ENCODE peak calls at places on chromosomes 13 and 19, in eight cellular contexts. One of them, this sample, is unnamed.

GRCh38 chr19:31352782-31353651 is 3.8 kb upstream of the TSHZ3 start:
- DNase-seq in kidney glomerular epithelial cell: no peak
- DNase-seq in mucosa of descending colon: no peak
- DNase-seq in aorta: no peak
- DNase-seq in fibroblast of lung: peak
- DNase-seq in EL: no peak
- DNase-seq in adrenal gland: no peak
- DNase-seq in dorsolateral prefrontal cortex: no peak
- DNase-seq in this sample: no peak

GRCh38 chr13:44231786-44232516 is 141.7 kb upstream of the SERP2 start:
- DNase-seq in adrenal gland: peak
- DNase-seq in EL: peak
- DNase-seq in aorta: peak
- DNase-seq in kidney glomerular epithelial cell: peak
- DNase-seq in dorsolateral prefrontal cortex: no peak
- DNase-seq in fibroblast of lung: peak
- DNase-seq in mucosa of descending colon: peak
- DNase-seq in this sample: no peak

GRCh38 chr13:51221674-51222509 is at the start of gene FAM124A:
- DNase-seq in mucosa of descending colon: no peak
- DNase-seq in dorsolateral prefrontal cortex: peak
- DNase-seq in adrenal gland: peak
- DNase-seq in fibroblast of lung: peak
- DNase-seq in EL: peak
- DNase-seq in aorta: peak
- DNase-seq in kidney glomerular epithelial cell: peak
- DNase-seq in this sample: peak

GRCh38 chr19:3908266-3909054 is 24.4 kb upstream of the NMRK2 start:
- DNase-seq in EL: no peak
- DNase-seq in kidney glomerular epithelial cell: no peak
- DNase-seq in aorta: no peak
- DNase-seq in adrenal gland: no peak
- DNase-seq in fibroblast of lung: no peak
- DNase-seq in dorsolateral prefrontal cortex: no peak
- DNase-seq in mucosa of descending colon: no peak
- DNase-seq in this sample: no peak

GRCh38 chr19:38139122-38139521 is 84.9 kb downstream of the DPF1 start:
- DNase-seq in fibroblast of lung: no peak
- DNase-seq in EL: no peak
- DNase-seq in aorta: no peak
- DNase-seq in mucosa of descending colon: no peak
- DNase-seq in adrenal gland: no peak
- DNase-seq in kidney glomerular epithelial cell: no peak
- DNase-seq in dorsolateral prefrontal cortex: no peak
- DNase-seq in this sample: no peak

GRCh38 chr19:6707011-6707657 is 13.3 kb downstream of the C3 start:
- DNase-seq in kidney glomerular epithelial cell: no peak
- DNase-seq in adrenal gland: no peak
- DNase-seq in fibroblast of lung: no peak
- DNase-seq in mucosa of descending colon: peak
- DNase-seq in dorsolateral prefrontal cortex: no peak
- DNase-seq in EL: no peak
- DNase-seq in aorta: peak
- DNase-seq in this sample: no peak

GRCh38 chr19:45156751-45157150 is 4.0 kb downstream of the NKPD1 start:
- DNase-seq in EL: no peak
- DNase-seq in adrenal gland: no peak
- DNase-seq in mucosa of descending colon: no peak
- DNase-seq in fibroblast of lung: no peak
- DNase-seq in kidney glomerular epithelial cell: no peak
- DNase-seq in dorsolateral prefrontal cortex: no peak
- DNase-seq in aorta: no peak
- DNase-seq in this sample: no peak

GRCh38 chr19:41872775-41873647 is 4.1 kb upstream of the CD79A start:
- DNase-seq in dorsolateral prefrontal cortex: peak
- DNase-seq in adrenal gland: peak
- DNase-seq in aorta: peak
- DNase-seq in fibroblast of lung: peak
- DNase-seq in kidney glomerular epithelial cell: peak
- DNase-seq in mucosa of descending colon: peak
- DNase-seq in EL: peak
- DNase-seq in this sample: peak

GRCh38 chr19:4913996-4914735 is 4.9 kb downstream of the UHRF1 start:
- DNase-seq in kidney glomerular epithelial cell: no peak
- DNase-seq in aorta: no peak
- DNase-seq in adrenal gland: no peak
- DNase-seq in dorsolateral prefrontal cortex: no peak
- DNase-seq in EL: peak
- DNase-seq in mucosa of descending colon: no peak
- DNase-seq in fibroblast of lung: peak
- DNase-seq in this sample: no peak

GRCh38 chr19:14459703-14460102 is 15.5 kb downstream of the PTGER1 start:
- DNase-seq in fibroblast of lung: no peak
- DNase-seq in aorta: no peak
- DNase-seq in mucosa of descending colon: no peak
- DNase-seq in dorsolateral prefrontal cortex: no peak
- DNase-seq in kidney glomerular epithelial cell: no peak
- DNase-seq in EL: no peak
- DNase-seq in adrenal gland: no peak
- DNase-seq in this sample: no peak

GRCh38 chr19:35084078-35084762 is 31.4 kb upstream of the FXYD3 start:
- DNase-seq in adrenal gland: no peak
- DNase-seq in EL: no peak
- DNase-seq in fibroblast of lung: no peak
- DNase-seq in dorsolateral prefrontal cortex: no peak
- DNase-seq in kidney glomerular epithelial cell: no peak
- DNase-seq in mucosa of descending colon: no peak
- DNase-seq in aorta: no peak
- DNase-seq in this sample: no peak

GRCh38 chr19:41937525-41937924 is 9.3 kb upstream of the ERFL start:
- DNase-seq in mucosa of descending colon: peak
- DNase-seq in aorta: no peak
- DNase-seq in kidney glomerular epithelial cell: no peak
- DNase-seq in adrenal gland: no peak
- DNase-seq in fibroblast of lung: no peak
- DNase-seq in dorsolateral prefrontal cortex: no peak
- DNase-seq in EL: no peak
- DNase-seq in this sample: no peak

GRCh38 chr19:2523630-2524311 is 47.8 kb downstream of the GADD45B start:
- DNase-seq in fibroblast of lung: no peak
- DNase-seq in EL: peak
- DNase-seq in aorta: peak
- DNase-seq in mucosa of descending colon: no peak
- DNase-seq in kidney glomerular epithelial cell: peak
- DNase-seq in adrenal gland: no peak
- DNase-seq in dorsolateral prefrontal cortex: no peak
- DNase-seq in this sample: no peak

GRCh38 chr13:49220035-49220855 is at the start of gene MLNR:
- DNase-seq in kidney glomerular epithelial cell: no peak
- DNase-seq in fibroblast of lung: peak
- DNase-seq in mucosa of descending colon: peak
- DNase-seq in dorsolateral prefrontal cortex: no peak
- DNase-seq in EL: no peak
- DNase-seq in aorta: no peak
- DNase-seq in adrenal gland: peak
- DNase-seq in this sample: peak

GRCh38 chr19:14059093-14059480 is 2.8 kb downstream of the PALM3 start:
- DNase-seq in EL: no peak
- DNase-seq in adrenal gland: no peak
- DNase-seq in dorsolateral prefrontal cortex: no peak
- DNase-seq in mucosa of descending colon: no peak
- DNase-seq in kidney glomerular epithelial cell: no peak
- DNase-seq in fibroblast of lung: no peak
- DNase-seq in aorta: no peak
- DNase-seq in this sample: no peak

GRCh38 chr19:18421371-18421959 is 2.3 kb downstream of the SSBP4 start:
- DNase-seq in adrenal gland: peak
- DNase-seq in aorta: peak
- DNase-seq in fibroblast of lung: no peak
- DNase-seq in kidney glomerular epithelial cell: no peak
- DNase-seq in EL: no peak
- DNase-seq in mucosa of descending colon: peak
- DNase-seq in dorsolateral prefrontal cortex: no peak
- DNase-seq in this sample: no peak

GRCh38 chr19:39951686-39952085 is 17.3 kb upstream of the FCGBP start:
- DNase-seq in EL: peak
- DNase-seq in mucosa of descending colon: no peak
- DNase-seq in kidney glomerular epithelial cell: peak
- DNase-seq in fibroblast of lung: peak
- DNase-seq in adrenal gland: peak
- DNase-seq in dorsolateral prefrontal cortex: no peak
- DNase-seq in aorta: no peak
- DNase-seq in this sample: no peak

GRCh38 chr19:22144394-22144793 is 52.4 kb downstream of the ZNF676 start:
- DNase-seq in fibroblast of lung: peak
- DNase-seq in mucosa of descending colon: no peak
- DNase-seq in aorta: no peak
- DNase-seq in EL: peak
- DNase-seq in adrenal gland: no peak
- DNase-seq in kidney glomerular epithelial cell: no peak
- DNase-seq in dorsolateral prefrontal cortex: no peak
- DNase-seq in this sample: no peak

GRCh38 chr19:5451494-5451893 is 3.7 kb upstream of the ZNRF4 start:
- DNase-seq in dorsolateral prefrontal cortex: no peak
- DNase-seq in adrenal gland: no peak
- DNase-seq in kidney glomerular epithelial cell: no peak
- DNase-seq in aorta: no peak
- DNase-seq in mucosa of descending colon: no peak
- DNase-seq in fibroblast of lung: no peak
- DNase-seq in EL: no peak
- DNase-seq in this sample: no peak

GRCh38 chr13:95623141-95623540 is 21.4 kb downstream of the DZIP1 start:
- DNase-seq in adrenal gland: no peak
- DNase-seq in aorta: no peak
- DNase-seq in kidney glomerular epithelial cell: peak
- DNase-seq in mucosa of descending colon: no peak
- DNase-seq in dorsolateral prefrontal cortex: no peak
- DNase-seq in EL: no peak
- DNase-seq in fibroblast of lung: no peak
- DNase-seq in this sample: no peak

GRCh38 chr19:34577531-34578101 is 96.1 kb downstream of the WTIP start:
- DNase-seq in adrenal gland: no peak
- DNase-seq in mucosa of descending colon: no peak
- DNase-seq in fibroblast of lung: no peak
- DNase-seq in aorta: no peak
- DNase-seq in kidney glomerular epithelial cell: no peak
- DNase-seq in dorsolateral prefrontal cortex: no peak
- DNase-seq in EL: no peak
- DNase-seq in this sample: peak

GRCh38 chr19:19627716-19628498 is at the start of gene LPAR2:
- DNase-seq in EL: peak
- DNase-seq in fibroblast of lung: no peak
- DNase-seq in adrenal gland: no peak
- DNase-seq in aorta: no peak
- DNase-seq in mucosa of descending colon: peak
- DNase-seq in kidney glomerular epithelial cell: peak
- DNase-seq in dorsolateral prefrontal cortex: no peak
- DNase-seq in this sample: peak

GRCh38 chr13:106036870-106037269 is 498.6 kb downstream of the EFNB2 start:
- DNase-seq in fibroblast of lung: no peak
- DNase-seq in mucosa of descending colon: no peak
- DNase-seq in kidney glomerular epithelial cell: no peak
- DNase-seq in aorta: no peak
- DNase-seq in EL: no peak
- DNase-seq in dorsolateral prefrontal cortex: no peak
- DNase-seq in adrenal gland: no peak
- DNase-seq in this sample: no peak

GRCh38 chr13:111046590-111047141 is 68.4 kb upstream of the ARHGEF7 start:
- DNase-seq in aorta: peak
- DNase-seq in adrenal gland: peak
- DNase-seq in fibroblast of lung: peak
- DNase-seq in kidney glomerular epithelial cell: no peak
- DNase-seq in mucosa of descending colon: no peak
- DNase-seq in EL: peak
- DNase-seq in dorsolateral prefrontal cortex: no peak
- DNase-seq in this sample: no peak

GRCh38 chr19:13761423-13761822 is 2.9 kb upstream of the MRI1 start:
- DNase-seq in mucosa of descending colon: no peak
- DNase-seq in aorta: no peak
- DNase-seq in fibroblast of lung: no peak
- DNase-seq in dorsolateral prefrontal cortex: no peak
- DNase-seq in adrenal gland: no peak
- DNase-seq in kidney glomerular epithelial cell: no peak
- DNase-seq in EL: no peak
- DNase-seq in this sample: no peak

GRCh38 chr13:53198017-53198416 is 169.4 kb downstream of the OLFM4 start:
- DNase-seq in kidney glomerular epithelial cell: no peak
- DNase-seq in adrenal gland: no peak
- DNase-seq in aorta: no peak
- DNase-seq in dorsolateral prefrontal cortex: no peak
- DNase-seq in EL: no peak
- DNase-seq in fibroblast of lung: no peak
- DNase-seq in mucosa of descending colon: no peak
- DNase-seq in this sample: peak

GRCh38 chr19:52936151-52936957 is 13.1 kb upstream of the ZNF888 start:
- DNase-seq in adrenal gland: no peak
- DNase-seq in dorsolateral prefrontal cortex: no peak
- DNase-seq in aorta: no peak
- DNase-seq in EL: no peak
- DNase-seq in fibroblast of lung: no peak
- DNase-seq in kidney glomerular epithelial cell: no peak
- DNase-seq in mucosa of descending colon: no peak
- DNase-seq in this sample: no peak

GRCh38 chr13:34127523-34127922 is 309.6 kb downstream of the RFC3 start:
- DNase-seq in aorta: no peak
- DNase-seq in EL: no peak
- DNase-seq in adrenal gland: no peak
- DNase-seq in fibroblast of lung: no peak
- DNase-seq in kidney glomerular epithelial cell: no peak
- DNase-seq in dorsolateral prefrontal cortex: no peak
- DNase-seq in mucosa of descending colon: no peak
- DNase-seq in this sample: no peak

GRCh38 chr19:5706876-5707573 is 12.9 kb downstream of the LONP1 start:
- DNase-seq in fibroblast of lung: no peak
- DNase-seq in kidney glomerular epithelial cell: no peak
- DNase-seq in EL: no peak
- DNase-seq in mucosa of descending colon: no peak
- DNase-seq in adrenal gland: no peak
- DNase-seq in dorsolateral prefrontal cortex: no peak
- DNase-seq in aorta: no peak
- DNase-seq in this sample: no peak

GRCh38 chr13:58343081-58343480 is 711.5 kb downstream of the PCDH17 start:
- DNase-seq in EL: no peak
- DNase-seq in adrenal gland: no peak
- DNase-seq in mucosa of descending colon: no peak
- DNase-seq in kidney glomerular epithelial cell: peak
- DNase-seq in aorta: no peak
- DNase-seq in dorsolateral prefrontal cortex: no peak
- DNase-seq in fibroblast of lung: peak
- DNase-seq in this sample: no peak

GRCh38 chr13:36998624-36999041 is 507 bp downstream of the ALG5 start:
- DNase-seq in fibroblast of lung: no peak
- DNase-seq in adrenal gland: no peak
- DNase-seq in mucosa of descending colon: peak
- DNase-seq in aorta: peak
- DNase-seq in dorsolateral prefrontal cortex: peak
- DNase-seq in kidney glomerular epithelial cell: no peak
- DNase-seq in EL: peak
- DNase-seq in this sample: no peak

GRCh38 chr13:108834193-108834592 is 204.8 kb downstream of the MYO16 start:
- DNase-seq in EL: no peak
- DNase-seq in adrenal gland: no peak
- DNase-seq in kidney glomerular epithelial cell: no peak
- DNase-seq in fibroblast of lung: no peak
- DNase-seq in dorsolateral prefrontal cortex: no peak
- DNase-seq in aorta: no peak
- DNase-seq in mucosa of descending colon: no peak
- DNase-seq in this sample: no peak

GRCh38 chr19:45691516-45692186 is at the start of gene SNRPD2:
- DNase-seq in fibroblast of lung: peak
- DNase-seq in dorsolateral prefrontal cortex: peak
- DNase-seq in mucosa of descending colon: peak
- DNase-seq in adrenal gland: peak
- DNase-seq in EL: peak
- DNase-seq in kidney glomerular epithelial cell: peak
- DNase-seq in aorta: peak
- DNase-seq in this sample: no peak

This sample was measured in NCI-H2227 treated with DMSO at 0.1 percent for 48 hours.